ENCODE peak calls at places on chromosomes 2 and 18, in ten cellular contexts. B is NCI-H460; V is H7; K is hippocampal formation; H is NAMALWA; C is hypothalamus; S is activated CD8-positive, alpha-beta memory T cell treated with anti-CD3 and anti-CD28 coated beads for 1 hour; Y is COR-L47; Z is foreskin fibroblast; A is RWPE1. G is an unnamed sample.
A peak's percentile ranks its signal among the peaks of the same experiment; 100 is the strongest.

GRCh38 chr2:177172034-177172880 is 40.3 kb upstream of the HNRNPA3 start:
- DNase-seq in B (peak; percentile 36), V (no peak), K (no peak), H (no peak), C (no peak), S (no peak), Y (no peak), Z (peak; percentile 80), A (peak; percentile 78), G (no peak)

GRCh38 chr2:24272907-24273306 is 87.4 kb downstream of the ITSN2 start:
- DNase-seq in B (no peak), V (no peak), K (no peak), H (no peak), C (no peak), S (no peak), Y (no peak), Z (no peak), A (no peak), G (no peak)

GRCh38 chr18:36284671-36285295 is 12.7 kb upstream of the FHOD3 start:
- DNase-seq in B (peak; percentile 56), V (peak; percentile 46), K (peak; percentile 72), H (peak; percentile 84), C (peak; percentile 33), S (no peak), Y (peak; percentile 72), Z (peak; percentile 78), A (peak; percentile 20), G (no peak)

GRCh38 chr2:240579771-240580614 is 6.5 kb upstream of the CAPN10 start:
- DNase-seq in B (peak; percentile 35), V (peak; percentile 84), K (no peak), H (peak; percentile 58), C (no peak), S (peak; percentile 57), Y (no peak), Z (peak; percentile 94), A (peak; percentile 78), G (no peak)

GRCh38 chr2:29606105-29606871 is 315.1 kb downstream of the ALK start:
- DNase-seq in B (no peak), V (no peak), K (no peak), H (no peak), C (no peak), S (no peak), Y (no peak), Z (peak; percentile 83), A (peak; percentile 79), G (no peak)

GRCh38 chr2:172736419-172737174 is 952 bp downstream of the RAPGEF4 start:
- DNase-seq in B (no peak), V (peak; percentile 62), K (no peak), H (no peak), C (no peak), S (no peak), Y (no peak), Z (no peak), A (no peak), G (no peak)

GRCh38 chr2:191612496-191612895 is 65.4 kb upstream of the NABP1 start:
- DNase-seq in B (no peak), V (no peak), K (no peak), H (no peak), C (no peak), S (no peak), Y (no peak), Z (peak; percentile 88), A (peak; percentile 69), G (no peak)

GRCh38 chr18:59249186-59249774 is 24.0 kb downstream of the RAX start:
- DNase-seq in B (peak; percentile 71), V (peak; percentile 63), K (peak; percentile 69), H (peak; percentile 90), C (peak; percentile 51), S (no peak), Y (peak; percentile 85), Z (peak; percentile 92), A (peak; percentile 21), G (no peak)

GRCh38 chr2:239225921-239226561 is 174.8 kb downstream of the HDAC4 start:
- DNase-seq in B (no peak), V (no peak), K (no peak), H (no peak), C (no peak), S (no peak), Y (no peak), Z (peak; percentile 69), A (no peak), G (no peak)

GRCh38 chr18:35267161-35267651 is 22.8 kb downstream of the ZSCAN30 start:
- DNase-seq in B (no peak), V (peak; percentile 45), K (peak; percentile 68), H (no peak), C (peak; percentile 76), S (peak; percentile 57), Y (peak; percentile 94), Z (peak; percentile 31), A (no peak), G (peak; percentile 93)

GRCh38 chr2:195202163-195202845 is 454.7 kb upstream of the SLC39A10 start:
- DNase-seq in B (no peak), V (no peak), K (no peak), H (no peak), C (no peak), S (no peak), Y (no peak), Z (peak; percentile 16), A (no peak), G (no peak)

GRCh38 chr2:233436191-233436581 is 81.9 kb downstream of the DGKD start:
- DNase-seq in B (no peak), V (no peak), K (no peak), H (no peak), C (no peak), S (no peak), Y (no peak), Z (no peak), A (no peak), G (no peak)

GRCh38 chr2:73494031-73494430 is 108.4 kb downstream of the ALMS1 start:
- DNase-seq in B (no peak), V (no peak), K (no peak), H (no peak), C (no peak), S (no peak), Y (no peak), Z (peak; percentile 30), A (peak; percentile 14), G (no peak)

GRCh38 chr18:42184685-42185477 is 229.8 kb downstream of the PIK3C3 start:
- DNase-seq in B (no peak), V (no peak), K (no peak), H (no peak), C (no peak), S (no peak), Y (no peak), Z (no peak), A (no peak), G (no peak)

GRCh38 chr2:195575021-195575420 is 82.0 kb upstream of the SLC39A10 start:
- DNase-seq in B (no peak), V (no peak), K (no peak), H (no peak), C (no peak), S (no peak), Y (no peak), Z (no peak), A (no peak), G (no peak)

GRCh38 chr18:49015886-49016647 is 65.3 kb upstream of the SMAD7 start:
- DNase-seq in B (no peak), V (peak; percentile 40), K (no peak), H (no peak), C (no peak), S (no peak), Y (no peak), Z (no peak), A (no peak), G (no peak)

GRCh38 chr2:165057931-165058330 is 102.6 kb upstream of the SLC38A11 start:
- DNase-seq in B (no peak), V (no peak), K (no peak), H (no peak), C (no peak), S (no peak), Y (no peak), Z (no peak), A (no peak), G (no peak)

G was measured in kidney.